ENCODE peak calls at places on chromosomes 13 and 19, in six cellular contexts. N is trophoblast cell, K is neuronal stem cell, W is mesenchymal stem cell, X is IMR-90, Q is H1. O is an unnamed sample.

GRCh38 chr13:49060698-49061387 is 85.1 kb downstream of the FNDC3A start:
- DNase-seq in Q (no peak), X (peak; percentile 20), W (no peak), K (no peak), N (peak; percentile 56), O (no peak)

GRCh38 chr19:46132508-46133100 is 8.1 kb upstream of the IGFL3 start:
- DNase-seq in Q (no peak), W (no peak), X (no peak), N (no peak), K (no peak), O (no peak)

GRCh38 chr13:20702945-20703784 is at the start of gene IL17D:
- DNase-seq in N (no peak), K (no peak), Q (peak; percentile 65), W (peak; percentile 33), X (no peak), O (no peak)

GRCh38 chr19:39327318-39327717 is 6.7 kb upstream of the LRFN1 start:
- DNase-seq in W (no peak), Q (no peak), K (no peak), X (no peak), N (no peak), O (no peak)

GRCh38 chr19:54707932-54708331 is 16.3 kb upstream of the KIR3DL3 start:
- DNase-seq in W (no peak), N (no peak), K (no peak), Q (no peak), X (no peak), O (no peak)

GRCh38 chr13:31048521-31048920 is 113.2 kb downstream of the HSPH1 start:
- DNase-seq in K (no peak), N (no peak), Q (no peak), W (no peak), X (no peak), O (no peak)

GRCh38 chr19:45079911-45080469 is 930 bp downstream of the GEMIN7 start:
- DNase-seq in Q (peak; percentile 72), K (no peak), N (no peak), X (no peak), W (no peak), O (peak; percentile 62)

GRCh38 chr13:39561971-39562370 is 41.0 kb downstream of the LHFPL6 start:
- DNase-seq in X (no peak), Q (no peak), W (no peak), N (no peak), K (no peak), O (no peak)

GRCh38 chr13:91868351-91868750 is 469.9 kb downstream of the GPC5 start:
- DNase-seq in K (no peak), N (no peak), X (no peak), W (no peak), Q (no peak), O (no peak)

DNA sequence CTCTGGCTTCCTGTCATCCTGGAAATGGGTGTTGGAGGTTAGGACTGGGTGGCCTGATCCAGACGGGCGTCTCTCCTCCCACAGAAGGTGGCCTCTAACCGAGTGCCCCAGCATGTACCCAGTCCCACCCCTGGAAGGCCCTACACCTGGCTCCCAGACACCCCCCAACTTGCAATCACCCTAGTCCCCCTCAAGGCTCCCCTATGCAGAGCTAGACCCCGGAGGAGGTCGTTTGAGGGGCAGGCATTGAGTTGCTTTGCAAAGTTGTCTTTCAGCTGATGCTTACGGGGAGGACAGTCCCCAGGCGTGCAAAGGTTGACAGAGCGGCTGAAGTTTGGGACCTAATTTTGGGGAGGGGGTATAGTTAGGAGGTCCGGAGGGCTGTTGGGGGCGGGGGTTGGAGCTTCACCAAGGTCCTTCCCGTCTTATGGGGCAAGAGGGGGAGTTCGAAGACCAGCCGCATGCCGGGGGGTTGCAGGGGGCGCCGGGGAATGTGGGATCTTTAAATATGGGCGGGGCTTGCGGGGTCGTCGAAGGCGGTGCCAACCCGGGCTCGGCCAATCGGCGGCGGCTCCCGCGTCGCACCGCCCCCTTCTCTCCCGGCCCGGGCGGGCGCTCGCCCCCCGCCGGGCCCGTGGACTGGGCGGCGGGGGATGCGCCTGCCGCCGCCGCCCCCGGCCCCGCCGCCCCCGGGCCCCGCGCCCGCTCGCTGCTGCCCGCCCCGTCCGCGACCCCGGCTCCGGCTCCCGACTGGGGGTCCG is at the start of gene KCNN1:
- DNase-seq in Q (peak; percentile 83), W (no peak), K (no peak), N (no peak), X (no peak), O (no peak)
- H3K4me2 ChIP-seq in Q (peak within 1 kb of the TSS; percentile 100), W (no peak within 1 kb of the TSS), K (peak within 1 kb of the TSS; percentile 100), N (peak within 1 kb of the TSS; percentile 55), X (peak within 1 kb of the TSS; percentile 60), O (peak within 1 kb of the TSS; percentile 56)

GRCh38 chr13:47678201-47678963 is 322.7 kb downstream of the SUCLA2 start:
- DNase-seq in K (peak; percentile 5), X (no peak), N (no peak), Q (no peak), W (no peak), O (no peak)
- H4K91ac ChIP-seq in K (no peak overlapping the region), X (no peak overlapping the region), N (no peak overlapping the region), Q (no peak overlapping the region), W (no peak overlapping the region), O (no peak overlapping the region)

GRCh38 chr13:41533266-41533665 is 75.9 kb downstream of the RGCC start:
- DNase-seq in K (no peak), Q (no peak), N (no peak), W (no peak), X (no peak), O (no peak)

GRCh38 chr13:41528021-41528420 is 70.7 kb downstream of the RGCC start:
- DNase-seq in K (no peak), Q (no peak), X (no peak), W (no peak), N (no peak), O (no peak)

GRCh38 chr13:41533676-41534075 is 76.3 kb downstream of the RGCC start:
- DNase-seq in N (no peak), X (no peak), Q (no peak), K (no peak), W (no peak), O (no peak)
- H3K4me2 ChIP-seq in N (no peak overlapping the region), X (peak overlapping the region; percentile 28), Q (no peak overlapping the region), K (no peak overlapping the region), W (no peak overlapping the region), O (no peak overlapping the region)

DNA sequence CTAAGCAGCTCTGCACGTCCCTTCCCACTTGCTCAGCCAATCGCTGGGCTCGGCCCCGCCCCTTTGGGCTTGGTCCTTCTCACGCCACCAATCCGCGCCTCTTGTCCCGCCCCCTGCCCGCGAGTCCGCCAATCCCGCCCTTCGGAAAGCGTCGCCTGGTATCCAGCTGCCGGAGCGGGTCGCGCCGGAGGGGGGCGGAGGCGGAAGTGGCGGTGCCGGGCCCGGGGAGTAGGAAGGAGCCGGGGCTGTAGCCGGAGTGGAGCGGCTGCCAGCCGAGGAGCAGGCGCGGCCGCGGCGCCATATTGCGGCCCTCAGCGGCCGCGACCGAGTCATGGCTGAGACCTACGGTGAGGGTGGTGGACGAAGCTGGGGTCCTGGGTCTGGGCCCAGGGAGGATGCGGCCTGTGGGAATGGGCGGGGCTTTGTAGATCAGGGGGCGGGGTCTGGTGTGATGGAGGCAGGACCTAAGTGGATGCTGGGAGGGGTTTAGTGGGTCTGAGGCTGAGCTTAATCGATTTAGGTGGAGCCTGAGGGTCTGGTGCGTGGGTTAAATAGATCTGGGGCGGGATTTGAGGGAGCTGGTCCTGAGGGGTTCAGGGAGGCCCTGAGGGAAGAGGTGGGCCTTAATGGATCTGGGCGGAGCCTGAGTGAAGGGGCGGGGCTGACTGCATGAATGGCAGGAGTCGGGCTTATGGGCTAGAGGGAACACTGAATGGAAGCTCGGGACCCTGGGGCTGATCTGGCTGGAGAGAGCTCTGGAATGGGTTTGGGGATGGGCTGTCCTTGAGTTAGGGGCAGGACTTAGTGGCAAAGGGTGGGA is at the start of gene RAB4B:
- DNase-seq in N (peak; percentile 100), X (peak; percentile 99), Q (peak; percentile 100), K (peak; percentile 100), W (peak; percentile 100), O (peak; percentile 100)
- H4K91ac ChIP-seq in N (peak within 1 kb of the TSS; percentile 86), X (peak within 1 kb of the TSS; percentile 67), Q (peak within 1 kb of the TSS; percentile 67), K (no peak within 1 kb of the TSS), W (peak within 1 kb of the TSS; percentile 93), O (no peak within 1 kb of the TSS)